ENCODE peak calls at places on chromosomes 12 and 14, in four cellular contexts. V is activated T-cell treated with anti-CD3 and anti-CD28 coated beads for 24 hours; B is CD8-positive, alpha-beta T cell; W is transverse colon. P is an unnamed sample.

GRCh38 chr14:50821471-50822464 is 9.2 kb downstream of the NIN start:
- DNase-seq in V (no peak), B (peak; percentile 27), W (peak; percentile 60), P (no peak)

GRCh38 chr14:105141026-105141425 is 27.6 kb downstream of the JAG2 start:
- DNase-seq in B (no peak), W (no peak), V (no peak), P (no peak)

GRCh38 chr14:81363746-81364400 is 36.3 kb downstream of the STON2 start:
- DNase-seq in W (no peak), V (no peak), B (no peak), P (no peak)

GRCh38 chr14:73503648-73504047 is 12.9 kb downstream of the RIOX1 start:
- DNase-seq in V (no peak), W (no peak), B (no peak), P (no peak)

GRCh38 chr12:108801736-108802665 is 55.4 kb downstream of the SSH1 start:
- DNase-seq in V (no peak), B (no peak), W (peak; percentile 27), P (no peak)

GRCh38 chr12:27732281-27732680 is 21.6 kb downstream of the MRPS35 start:
- DNase-seq in V (no peak), W (no peak), B (no peak), P (no peak)

GRCh38 chr14:47276931-47277330 is 398.5 kb downstream of the MDGA2 start:
- DNase-seq in B (no peak), W (no peak), V (no peak), P (no peak)

GRCh38 chr14:74514471-74514932 is 20.9 kb downstream of the ISCA2 start:
- DNase-seq in W (peak; percentile 20), V (no peak), B (no peak), P (no peak)

GRCh38 chr14:33564774-33565630 is 385.9 kb downstream of the EGLN3 start:
- DNase-seq in B (no peak), V (no peak), W (no peak), P (no peak)

GRCh38 chr14:91649930-91650329 is 82.0 kb downstream of the CATSPERB start:
- DNase-seq in V (no peak), W (no peak), B (no peak), P (no peak)

GRCh38 chr12:1099158-1099557 is 108.1 kb downstream of the ERC1 start:
- DNase-seq in B (no peak), W (peak; percentile 33), V (peak; percentile 9), P (no peak)

GRCh38 chr12:100234166-100234565 is 32.7 kb downstream of the DEPDC4 start:
- DNase-seq in W (no peak), V (no peak), B (no peak), P (no peak)

GRCh38 chr12:115638753-115639666 is 638.5 kb downstream of the MED13L start:
- DNase-seq in W (peak; percentile 15), B (no peak), V (no peak), P (no peak)

GRCh38 chr12:53252349-53252916 is 15.7 kb upstream of the ESPL1 start:
- DNase-seq in B (no peak), W (peak; percentile 62), V (no peak), P (no peak)

GRCh38 chr12:91383106-91383505 is 200.5 kb upstream of the DCN start:
- DNase-seq in W (no peak), B (no peak), V (no peak), P (no peak)

GRCh38 chr12:24833513-24833912 is 115.4 kb downstream of the BCAT1 start:
- DNase-seq in W (no peak), B (no peak), V (no peak), P (no peak)

GRCh38 chr12:32366704-32367103 is 32.7 kb upstream of the FGD4 start:
- DNase-seq in V (no peak), B (no peak), W (no peak), P (no peak)

GRCh38 chr12:58419905-58420304 is 478.5 kb downstream of the ATP23 start:
- DNase-seq in W (no peak), B (no peak), V (no peak), P (no peak)

GRCh38 chr14:104388631-104389325 is 190.8 kb upstream of the C14orf180 start:
- DNase-seq in V (no peak), W (no peak), B (no peak), P (no peak)

GRCh38 chr12:46657416-46658411 is 168.1 kb downstream of the SLC38A4 start:
- DNase-seq in W (no peak), V (no peak), B (no peak), P (no peak)

GRCh38 chr12:117790198-117790597 is 178.6 kb downstream of the KSR2 start:
- DNase-seq in W (no peak), V (no peak), B (no peak), P (no peak)

GRCh38 chr14:21884995-21885394 is 211.4 kb upstream of the OR4E1 start:
- DNase-seq in V (no peak), B (no peak), W (no peak), P (no peak)

GRCh38 chr14:50792634-50793068 is 38.3 kb downstream of the NIN start:
- DNase-seq in V (no peak), W (no peak), B (no peak), P (no peak)

GRCh38 chr14:76497550-76498484 is 121.9 kb downstream of the ESRRB start:
- DNase-seq in B (no peak), W (no peak), V (no peak), P (no peak)

GRCh38 chr14:94636744-94637412 is 24.7 kb downstream of the SERPINA3 start:
- DNase-seq in B (no peak), V (no peak), W (no peak), P (no peak)

GRCh38 chr12:93427779-93428564 is 13.8 kb downstream of the UBE2N start:
- DNase-seq in W (no peak), B (no peak), V (no peak), P (no peak)

GRCh38 chr12:109714141-109714912 is 702 bp downstream of the FAM222A start:
- DNase-seq in V (peak; percentile 37), W (peak; percentile 69), B (peak; percentile 16), P (no peak)

GRCh38 chr12:49624919-49625577 is 1.7 kb downstream of the PRPF40B start:
- DNase-seq in V (no peak), W (no peak), B (no peak), P (no peak)